ENCODE peak calls at places on chromosomes 7 and 10, in eight cellular contexts. One of them, this sample, is unnamed.

GRCh38 chr10:71191459-71192113 is 20.8 kb upstream of the UNC5B start:
- DNase-seq in HFFc6: no peak
- DNase-seq in lower lobe of right lung: no peak
- DNase-seq in WTC11: peak; percentile 52
- DNase-seq in AG04450: no peak
- DNase-seq in tibial artery: no peak
- DNase-seq in Peyer's patch: no peak
- DNase-seq in SK-N-SH: peak; percentile 80
- DNase-seq in this sample: no peak

GRCh38 chr10:33542747-33543505 is 208.5 kb upstream of the NRP1 start:
- DNase-seq in HFFc6: peak; percentile 63
- DNase-seq in lower lobe of right lung: no peak
- DNase-seq in WTC11: no peak
- DNase-seq in AG04450: no peak
- DNase-seq in tibial artery: no peak
- DNase-seq in Peyer's patch: no peak
- DNase-seq in SK-N-SH: no peak
- DNase-seq in this sample: no peak

GRCh38 chr7:31236868-31237267 is 103.7 kb downstream of the NEUROD6 start:
- DNase-seq in HFFc6: no peak
- DNase-seq in lower lobe of right lung: no peak
- DNase-seq in WTC11: no peak
- DNase-seq in AG04450: no peak
- DNase-seq in tibial artery: no peak
- DNase-seq in Peyer's patch: no peak
- DNase-seq in SK-N-SH: no peak
- DNase-seq in this sample: no peak

GRCh38 chr7:129841465-129841864 is 111.3 kb downstream of the UBE2H start:
- DNase-seq in HFFc6: no peak
- DNase-seq in lower lobe of right lung: no peak
- DNase-seq in WTC11: no peak
- DNase-seq in AG04450: no peak
- DNase-seq in tibial artery: no peak
- DNase-seq in Peyer's patch: no peak
- DNase-seq in SK-N-SH: no peak
- DNase-seq in this sample: no peak

GRCh38 chr7:50226669-50227068 is 77.8 kb upstream of the IKZF1 start:
- DNase-seq in HFFc6: no peak
- DNase-seq in lower lobe of right lung: no peak
- DNase-seq in WTC11: no peak
- DNase-seq in AG04450: no peak
- DNase-seq in tibial artery: no peak
- DNase-seq in Peyer's patch: no peak
- DNase-seq in SK-N-SH: no peak
- DNase-seq in this sample: no peak

GRCh38 chr10:49605177-49605938 is 4.8 kb upstream of the SLC18A3 start:
- DNase-seq in HFFc6: no peak
- DNase-seq in lower lobe of right lung: no peak
- DNase-seq in WTC11: peak; percentile 3
- DNase-seq in AG04450: no peak
- DNase-seq in tibial artery: peak; percentile 29
- DNase-seq in Peyer's patch: no peak
- DNase-seq in SK-N-SH: peak; percentile 60
- DNase-seq in this sample: no peak

GRCh38 chr7:120714945-120715344 is 143.0 kb downstream of the TSPAN12 start:
- DNase-seq in HFFc6: no peak
- DNase-seq in lower lobe of right lung: no peak
- DNase-seq in WTC11: no peak
- DNase-seq in AG04450: no peak
- DNase-seq in tibial artery: no peak
- DNase-seq in Peyer's patch: no peak
- DNase-seq in SK-N-SH: no peak
- DNase-seq in this sample: no peak

GRCh38 chr7:57819491-57819981 is 369.6 kb downstream of the ZNF716 start:
- DNase-seq in HFFc6: no peak
- DNase-seq in lower lobe of right lung: no peak
- DNase-seq in WTC11: no peak
- DNase-seq in AG04450: no peak
- DNase-seq in tibial artery: no peak
- DNase-seq in Peyer's patch: no peak
- DNase-seq in SK-N-SH: peak; percentile 51
- DNase-seq in this sample: no peak

GRCh38 chr10:74190494-74190893 is 39.5 kb downstream of the ADK start:
- DNase-seq in HFFc6: peak; percentile 43
- DNase-seq in lower lobe of right lung: no peak
- DNase-seq in WTC11: no peak
- DNase-seq in AG04450: no peak
- DNase-seq in tibial artery: no peak
- DNase-seq in Peyer's patch: no peak
- DNase-seq in SK-N-SH: no peak
- DNase-seq in this sample: no peak

GRCh38 chr10:480498-480927 is 209.0 kb downstream of the DIP2C start:
- DNase-seq in HFFc6: no peak
- DNase-seq in lower lobe of right lung: no peak
- DNase-seq in WTC11: no peak
- DNase-seq in AG04450: no peak
- DNase-seq in tibial artery: no peak
- DNase-seq in Peyer's patch: no peak
- DNase-seq in SK-N-SH: no peak
- DNase-seq in this sample: no peak

GRCh38 chr7:132941433-132941832 is 140.5 kb downstream of the CHCHD3 start:
- DNase-seq in HFFc6: no peak
- DNase-seq in lower lobe of right lung: no peak
- DNase-seq in WTC11: no peak
- DNase-seq in AG04450: no peak
- DNase-seq in tibial artery: no peak
- DNase-seq in Peyer's patch: no peak
- DNase-seq in SK-N-SH: no peak
- DNase-seq in this sample: no peak

GRCh38 chr7:27130540-27131389 is at the start of gene HOXA4:
- DNase-seq in HFFc6: peak; percentile 77
- DNase-seq in lower lobe of right lung: peak; percentile 89
- DNase-seq in WTC11: peak; percentile 86
- DNase-seq in AG04450: no peak
- DNase-seq in tibial artery: peak; percentile 97
- DNase-seq in Peyer's patch: peak; percentile 85
- DNase-seq in SK-N-SH: peak; percentile 82
- DNase-seq in this sample: no peak

GRCh38 chr7:34133356-34133982 is 228.1 kb downstream of the BMPER start:
- DNase-seq in HFFc6: peak; percentile 95
- DNase-seq in lower lobe of right lung: no peak
- DNase-seq in WTC11: no peak
- DNase-seq in AG04450: peak; percentile 52
- DNase-seq in tibial artery: no peak
- DNase-seq in Peyer's patch: no peak
- DNase-seq in SK-N-SH: peak; percentile 11
- DNase-seq in this sample: peak; percentile 82

GRCh38 chr10:109894516-109894915 is 28.8 kb downstream of the XPNPEP1 start:
- DNase-seq in HFFc6: peak; percentile 12
- DNase-seq in lower lobe of right lung: peak; percentile 52
- DNase-seq in WTC11: no peak
- DNase-seq in AG04450: peak; percentile 67
- DNase-seq in tibial artery: peak; percentile 93
- DNase-seq in Peyer's patch: no peak
- DNase-seq in SK-N-SH: no peak
- DNase-seq in this sample: no peak

GRCh38 chr7:114141415-114141814 is 222.6 kb upstream of the PPP1R3A start:
- DNase-seq in HFFc6: no peak
- DNase-seq in lower lobe of right lung: no peak
- DNase-seq in WTC11: no peak
- DNase-seq in AG04450: no peak
- DNase-seq in tibial artery: no peak
- DNase-seq in Peyer's patch: no peak
- DNase-seq in SK-N-SH: no peak
- DNase-seq in this sample: no peak

GRCh38 chr7:1950623-1951523 is 280.8 kb downstream of the ELFN1 start:
- DNase-seq in HFFc6: no peak
- DNase-seq in lower lobe of right lung: peak; percentile 67
- DNase-seq in WTC11: no peak
- DNase-seq in AG04450: no peak
- DNase-seq in tibial artery: no peak
- DNase-seq in Peyer's patch: no peak
- DNase-seq in SK-N-SH: peak; percentile 84
- DNase-seq in this sample: no peak

GRCh38 chr10:29240991-29241660 is 47.7 kb upstream of the LYZL1 start:
- DNase-seq in HFFc6: no peak
- DNase-seq in lower lobe of right lung: no peak
- DNase-seq in WTC11: no peak
- DNase-seq in AG04450: no peak
- DNase-seq in tibial artery: no peak
- DNase-seq in Peyer's patch: no peak
- DNase-seq in SK-N-SH: peak; percentile 31
- DNase-seq in this sample: no peak

GRCh38 chr10:29241925-29242324 is 46.9 kb upstream of the LYZL1 start:
- DNase-seq in HFFc6: no peak
- DNase-seq in lower lobe of right lung: no peak
- DNase-seq in WTC11: no peak
- DNase-seq in AG04450: no peak
- DNase-seq in tibial artery: no peak
- DNase-seq in Peyer's patch: no peak
- DNase-seq in SK-N-SH: no peak
- DNase-seq in this sample: no peak

GRCh38 chr10:29239569-29240472 is 49.0 kb upstream of the LYZL1 start:
- DNase-seq in HFFc6: no peak
- DNase-seq in lower lobe of right lung: no peak
- DNase-seq in WTC11: peak; percentile 71
- DNase-seq in AG04450: no peak
- DNase-seq in tibial artery: no peak
- DNase-seq in Peyer's patch: no peak
- DNase-seq in SK-N-SH: peak; percentile 52
- DNase-seq in this sample: no peak

GRCh38 chr10:29238531-29239080 is 50.3 kb upstream of the LYZL1 start:
- DNase-seq in HFFc6: no peak
- DNase-seq in lower lobe of right lung: no peak
- DNase-seq in WTC11: no peak
- DNase-seq in AG04450: no peak
- DNase-seq in tibial artery: no peak
- DNase-seq in Peyer's patch: no peak
- DNase-seq in SK-N-SH: no peak
- DNase-seq in this sample: no peak

DNA sequence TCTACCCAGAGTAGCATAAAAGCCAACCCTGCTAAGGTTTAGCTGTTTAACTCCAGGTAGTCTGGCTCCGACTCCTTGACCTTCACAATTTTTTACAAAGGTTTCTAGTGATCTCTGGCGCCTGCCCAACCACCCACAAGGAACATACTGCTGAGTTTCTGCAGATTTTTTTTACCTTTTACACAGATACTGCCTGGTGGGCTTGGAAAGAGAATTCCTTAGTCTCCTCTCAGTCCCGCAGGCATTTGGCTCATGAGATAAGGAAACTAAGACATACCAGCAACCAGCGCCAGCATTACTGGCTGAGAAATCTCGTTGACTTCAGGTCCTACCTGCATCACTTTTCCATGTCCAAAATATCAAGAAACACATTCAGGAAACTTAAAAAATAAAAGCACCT is 51.1 kb upstream of the LYZL1 start:
- DNase-seq in HFFc6: no peak
- DNase-seq in lower lobe of right lung: no peak
- DNase-seq in WTC11: no peak
- DNase-seq in AG04450: no peak
- DNase-seq in tibial artery: no peak
- DNase-seq in Peyer's patch: no peak
- DNase-seq in SK-N-SH: no peak
- DNase-seq in this sample: no peak
- TF ChIP-seq CTCF in HFFc6: no peak
- TF ChIP-seq CTCF in lower lobe of right lung: no peak
- TF ChIP-seq CTCF in WTC11: no peak
- TF ChIP-seq CTCF in AG04450: no peak
- TF ChIP-seq CTCF in tibial artery: no peak
- TF ChIP-seq CTCF in Peyer's patch: no peak
- TF ChIP-seq CTCF in SK-N-SH: no peak
- TF ChIP-seq CTCF in this sample: no peak

GRCh38 chr10:3363316-3364070 is 190.9 kb upstream of the PITRM1 start:
- DNase-seq in HFFc6: no peak
- DNase-seq in lower lobe of right lung: no peak
- DNase-seq in WTC11: no peak
- DNase-seq in AG04450: peak; percentile 59
- DNase-seq in tibial artery: no peak
- DNase-seq in Peyer's patch: no peak
- DNase-seq in SK-N-SH: no peak
- DNase-seq in this sample: no peak
- TF ChIP-seq CTCF in HFFc6: no peak
- TF ChIP-seq CTCF in lower lobe of right lung: no peak
- TF ChIP-seq CTCF in WTC11: no peak
- TF ChIP-seq CTCF in AG04450: no peak
- TF ChIP-seq CTCF in tibial artery: no peak
- TF ChIP-seq CTCF in Peyer's patch: no peak
- TF ChIP-seq CTCF in SK-N-SH: no peak
- TF ChIP-seq CTCF in this sample: no peak

DNA sequence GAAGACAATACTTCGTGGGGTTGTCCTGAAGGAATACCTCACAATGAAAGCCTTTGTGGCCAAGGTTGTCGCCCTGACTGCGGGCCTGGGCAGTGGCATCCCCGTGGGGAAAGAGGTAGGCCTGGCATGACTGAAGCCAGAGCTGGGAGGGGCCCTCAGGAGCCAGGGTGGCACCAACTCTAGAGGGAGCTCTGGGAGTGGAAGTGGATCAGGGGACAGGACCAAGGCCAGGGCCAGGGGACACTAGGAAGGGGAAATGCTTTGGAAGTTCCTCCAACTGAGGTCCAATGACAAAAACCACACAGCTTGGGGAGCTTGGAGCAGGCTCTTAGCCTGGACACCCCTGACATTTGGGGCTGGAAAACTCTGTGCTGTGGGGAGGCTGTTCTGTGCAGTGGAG is 5.8 kb downstream of the CLCN1 start:
- DNase-seq in HFFc6: peak; percentile 14
- DNase-seq in lower lobe of right lung: peak; percentile 63
- DNase-seq in WTC11: no peak
- DNase-seq in AG04450: no peak
- DNase-seq in tibial artery: no peak
- DNase-seq in Peyer's patch: no peak
- DNase-seq in SK-N-SH: no peak
- DNase-seq in this sample: no peak
- TF ChIP-seq CTCF in HFFc6: no peak
- TF ChIP-seq CTCF in lower lobe of right lung: peak; percentile 28
- TF ChIP-seq CTCF in WTC11: no peak
- TF ChIP-seq CTCF in AG04450: no peak
- TF ChIP-seq CTCF in tibial artery: no peak
- TF ChIP-seq CTCF in Peyer's patch: no peak
- TF ChIP-seq CTCF in SK-N-SH: no peak
- TF ChIP-seq CTCF in this sample: no peak

GRCh38 chr7:142152076-142152475 is 40.6 kb downstream of the MGAM2 start:
- DNase-seq in HFFc6: no peak
- DNase-seq in lower lobe of right lung: no peak
- DNase-seq in WTC11: no peak
- DNase-seq in AG04450: no peak
- DNase-seq in tibial artery: no peak
- DNase-seq in Peyer's patch: no peak
- DNase-seq in SK-N-SH: no peak
- DNase-seq in this sample: no peak

GRCh38 chr7:142150869-142151268 is 39.4 kb downstream of the MGAM2 start:
- DNase-seq in HFFc6: no peak
- DNase-seq in lower lobe of right lung: no peak
- DNase-seq in WTC11: no peak
- DNase-seq in AG04450: no peak
- DNase-seq in tibial artery: no peak
- DNase-seq in Peyer's patch: no peak
- DNase-seq in SK-N-SH: no peak
- DNase-seq in this sample: no peak

GRCh38 chr7:142158741-142159496 is 47.4 kb downstream of the MGAM2 start:
- DNase-seq in HFFc6: no peak
- DNase-seq in lower lobe of right lung: no peak
- DNase-seq in WTC11: no peak
- DNase-seq in AG04450: no peak
- DNase-seq in tibial artery: no peak
- DNase-seq in Peyer's patch: no peak
- DNase-seq in SK-N-SH: no peak
- DNase-seq in this sample: no peak

GRCh38 chr7:142153400-142153799 is 41.9 kb downstream of the MGAM2 start:
- DNase-seq in HFFc6: no peak
- DNase-seq in lower lobe of right lung: no peak
- DNase-seq in WTC11: no peak
- DNase-seq in AG04450: no peak
- DNase-seq in tibial artery: no peak
- DNase-seq in Peyer's patch: no peak
- DNase-seq in SK-N-SH: peak; percentile 16
- DNase-seq in this sample: no peak
- TF ChIP-seq CTCF in HFFc6: peak; percentile 16
- TF ChIP-seq CTCF in lower lobe of right lung: peak; percentile 30
- TF ChIP-seq CTCF in WTC11: no peak
- TF ChIP-seq CTCF in AG04450: no peak
- TF ChIP-seq CTCF in tibial artery: no peak
- TF ChIP-seq CTCF in Peyer's patch: no peak
- TF ChIP-seq CTCF in SK-N-SH: peak; percentile 68
- TF ChIP-seq CTCF in this sample: no peak

This sample was measured in AG04449.